ENCODE peak calls at places on chromosome 4, in seven cellular contexts. O is sigmoid colon, A is stomach, D is A549, X is SK-N-SH, Q is transverse colon, K is K562. C is an unnamed sample.

GRCh38 chr4:180532691-180533090 is 1710.5 kb upstream of the TENM3 start:
- DNase-seq in O (no peak), A (no peak), D (no peak), X (no peak), Q (no peak), K (no peak), C (no peak)

GRCh38 chr4:156290811-156291210 is 337.1 kb upstream of the CTSO start:
- DNase-seq in O (no peak), A (no peak), D (no peak), X (no peak), Q (no peak), K (no peak), C (no peak)

GRCh38 chr4:139042981-139043460 is 27.4 kb downstream of the NOCT start:
- DNase-seq in O (peak; percentile 81), A (no peak), D (no peak), X (no peak), Q (no peak), K (no peak), C (no peak)

GRCh38 chr4:76484654-76485053 is 49.6 kb downstream of the SHROOM3 start:
- DNase-seq in O (no peak), A (no peak), D (no peak), X (no peak), Q (no peak), K (no peak), C (no peak)

GRCh38 chr4:52376107-52376704 is 282.9 kb downstream of the USP46 start:
- DNase-seq in O (no peak), A (no peak), D (peak; percentile 5), X (peak; percentile 41), Q (no peak), K (peak; percentile 57), C (no peak)

GRCh38 chr4:105840426-105841174 is 54.7 kb upstream of the NPNT start:
- DNase-seq in O (no peak), A (no peak), D (no peak), X (no peak), Q (no peak), K (no peak), C (no peak)

GRCh38 chr4:8297691-8298485 is 28.3 kb downstream of the HTRA3 start:
- DNase-seq in O (peak; percentile 46), A (no peak), D (no peak), X (no peak), Q (peak; percentile 4), K (no peak), C (peak; percentile 25)

GRCh38 chr4:183906486-183906735 is 1.3 kb downstream of the STOX2 start:
- DNase-seq in O (no peak), A (no peak), D (no peak), X (peak; percentile 73), Q (no peak), K (no peak), C (no peak)

GRCh38 chr4:25123236-25123635 is 37.0 kb downstream of the SEPSECS start:
- DNase-seq in O (no peak), A (no peak), D (no peak), X (no peak), Q (no peak), K (no peak), C (no peak)

GRCh38 chr4:180557348-180557747 is 1685.9 kb upstream of the TENM3 start:
- DNase-seq in O (no peak), A (no peak), D (peak; percentile 0), X (peak; percentile 15), Q (no peak), K (no peak), C (no peak)

GRCh38 chr4:85659626-85660213 is 184.8 kb downstream of the ARHGAP24 start:
- DNase-seq in O (no peak), A (no peak), D (no peak), X (no peak), Q (no peak), K (no peak), C (no peak)

GRCh38 chr4:111454961-111455360 is 690.3 kb upstream of the FAM241A start:
- DNase-seq in O (no peak), A (no peak), D (no peak), X (no peak), Q (peak; percentile 11), K (no peak), C (no peak)

DNA sequence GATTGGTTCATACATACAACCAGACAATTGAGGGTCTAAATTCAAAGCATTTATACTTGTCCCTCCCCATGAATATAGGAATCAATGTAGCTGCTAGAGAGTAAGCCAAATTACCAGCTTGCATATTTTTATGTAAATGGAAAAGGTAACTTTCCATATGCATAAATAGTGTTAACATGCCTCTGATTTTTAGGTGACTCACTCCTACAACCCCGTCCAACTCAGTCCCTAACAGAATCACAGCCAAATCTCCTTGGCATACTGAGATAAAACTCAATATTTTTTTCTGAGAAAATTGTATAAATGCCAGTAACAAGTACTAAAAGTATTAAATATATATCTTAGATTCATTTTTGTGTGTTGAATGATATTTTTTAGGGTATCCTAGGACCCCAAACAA is 67.2 kb downstream of the INPP4B start:
- DNase-seq in O (no peak), A (no peak), D (no peak), X (no peak), Q (no peak), K (no peak), C (no peak)
- H3K4me3 ChIP-seq in O (no peak overlapping the region), A (no peak overlapping the region), D (no peak overlapping the region), X (no peak overlapping the region), Q (no peak overlapping the region), K (no peak overlapping the region), C (no peak overlapping the region)

GRCh38 chr4:336893-337142 is 796 bp upstream of the ZNF141 start:
- DNase-seq in O (peak; percentile 83), A (no peak), D (no peak), X (no peak), Q (no peak), K (no peak), C (peak; percentile 66)

GRCh38 chr4:336099-336892 is 1.3 kb upstream of the ZNF141 start:
- DNase-seq in O (peak; percentile 70), A (no peak), D (no peak), X (peak; percentile 78), Q (peak; percentile 35), K (no peak), C (peak; percentile 37)

GRCh38 chr4:338759-339097 is 1.1 kb downstream of the ZNF141 start:
- DNase-seq in O (no peak), A (no peak), D (no peak), X (no peak), Q (no peak), K (no peak), C (peak; percentile 28)

GRCh38 chr4:337932-338758 is 531 bp downstream of the ZNF141 start:
- DNase-seq in O (no peak), A (peak; percentile 40), D (peak; percentile 3), X (no peak), Q (no peak), K (no peak), C (peak; percentile 57)

GRCh38 chr4:337143-337931 is at the start of gene ZNF141:
- DNase-seq in O (peak; percentile 99), A (peak; percentile 95), D (peak; percentile 96), X (peak; percentile 97), Q (peak; percentile 97), K (no peak), C (peak; percentile 97)
- TF ChIP-seq EP300 in O (no peak), A (peak; percentile 41), D (no peak), X (no peak), Q (no peak), K (no peak), C (peak; percentile 2)

DNA sequence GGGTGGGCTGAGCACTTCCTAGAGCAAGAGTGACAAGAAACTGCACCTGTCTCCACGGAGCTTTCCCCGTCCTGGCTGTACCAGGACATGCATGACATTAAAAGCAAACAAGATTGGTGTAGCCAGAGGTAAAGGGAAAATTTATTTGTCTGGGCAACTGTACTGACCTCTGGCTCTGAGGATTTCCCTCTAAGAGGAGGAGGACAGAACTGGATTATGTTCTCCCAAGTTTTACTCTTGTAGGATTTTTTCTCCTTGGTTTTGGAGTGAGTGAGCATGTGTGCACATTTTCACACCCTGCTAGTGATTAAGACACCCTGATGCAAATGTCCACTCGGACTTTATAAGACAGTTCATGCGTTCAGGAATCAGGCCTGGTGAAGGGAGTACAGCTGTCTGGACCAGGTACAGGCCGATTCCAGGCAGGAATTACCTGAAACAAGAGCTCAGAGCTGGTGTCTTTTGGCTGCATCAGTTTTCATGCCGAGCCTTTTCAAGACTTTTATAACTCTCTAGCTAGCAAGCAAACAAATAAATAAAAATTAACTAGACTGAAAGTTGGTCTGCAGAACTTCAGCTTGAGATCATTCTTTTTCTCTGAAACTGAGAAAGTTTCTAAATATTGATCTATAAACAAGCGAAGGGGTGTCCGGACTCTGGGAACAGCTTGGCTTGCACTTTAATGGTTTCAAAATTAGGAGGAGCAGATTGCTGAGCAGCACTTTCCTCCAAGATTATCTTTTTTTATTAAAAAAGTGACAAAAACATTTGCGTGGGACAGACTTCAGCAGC is 51.3 kb upstream of the SPRY1 start:
- DNase-seq in O (no peak), A (no peak), D (no peak), X (no peak), Q (no peak), K (no peak), C (no peak)
- H3K4me3 ChIP-seq in O (no peak overlapping the region), A (no peak overlapping the region), D (no peak overlapping the region), X (no peak overlapping the region), Q (no peak overlapping the region), K (no peak overlapping the region), C (no peak overlapping the region)

GRCh38 chr4:168541608-168541953 is 44.7 kb downstream of the PALLD start:
- DNase-seq in O (no peak), A (no peak), D (no peak), X (no peak), Q (no peak), K (no peak), C (no peak)
- TF ChIP-seq EP300 in O (no peak), A (no peak), D (peak; percentile 1), X (no peak), Q (no peak), K (no peak), C (no peak)

GRCh38 chr4:4866833-4867744 is 7.6 kb downstream of the MSX1 start:
- DNase-seq in O (no peak), A (no peak), D (no peak), X (peak; percentile 78), Q (no peak), K (no peak), C (no peak)

GRCh38 chr4:4866124-4866832 is 6.8 kb downstream of the MSX1 start:
- DNase-seq in O (no peak), A (no peak), D (no peak), X (peak; percentile 79), Q (no peak), K (no peak), C (no peak)

GRCh38 chr4:4865705-4866123 is 6.2 kb downstream of the MSX1 start:
- DNase-seq in O (no peak), A (no peak), D (no peak), X (peak; percentile 53), Q (no peak), K (no peak), C (no peak)

GRCh38 chr4:4864443-4864939 is 5.0 kb downstream of the MSX1 start:
- DNase-seq in O (no peak), A (no peak), D (no peak), X (no peak), Q (no peak), K (no peak), C (no peak)

GRCh38 chr4:4864940-4865704 is 5.7 kb downstream of the MSX1 start:
- DNase-seq in O (no peak), A (no peak), D (no peak), X (peak; percentile 40), Q (no peak), K (no peak), C (no peak)
- H3K4me3 ChIP-seq in O (no peak overlapping the region), A (no peak overlapping the region), D (peak overlapping the region; percentile 39), X (no peak overlapping the region), Q (no peak overlapping the region), K (no peak overlapping the region), C (no peak overlapping the region)

GRCh38 chr4:112636688-112637551 is at the start of the genes LARP7 and ZGRF1:
- DNase-seq in O (peak; percentile 100), A (peak; percentile 99), D (peak; percentile 73), X (peak; percentile 86), Q (peak; percentile 99), K (peak; percentile 98), C (peak; percentile 99)
- TF ChIP-seq EP300 in O (no peak), A (no peak), D (no peak), X (no peak), Q (no peak), K (peak; percentile 42), C (no peak)

C was measured in ovary.